ENCODE peak calls at places on chromosomes 3 and 15, in seven cellular contexts. U, V, E, X, Y, T and F are unnamed samples.

GRCh38 chr15:61556037-61556648 is 327.0 kb upstream of the RORA start:
- DNase-seq in U (no peak), E (peak), Y (no peak), V (peak), T (peak), X (no peak), F (peak)

GRCh38 chr3:35335703-35336102 is 303.6 kb upstream of the ARPP21 start:
- DNase-seq in V (peak), U (no peak), T (peak), Y (no peak), X (no peak), E (no peak), F (peak)

GRCh38 chr3:136839556-136839931 is 20.6 kb downstream of the SLC35G2 start:
- DNase-seq in Y (no peak), X (no peak), V (no peak), T (no peak), U (no peak), E (no peak), F (no peak)

GRCh38 chr3:84738101-84738500 is 220.7 kb upstream of the CADM2 start:
- DNase-seq in E (no peak), X (no peak), T (no peak), U (no peak), V (no peak), Y (no peak), F (no peak)

GRCh38 chr15:99598296-99598695 is 32.5 kb downstream of the MEF2A start:
- DNase-seq in U (no peak), T (no peak), Y (no peak), E (no peak), V (no peak), X (no peak), F (no peak)

GRCh38 chr15:91566116-91566515 is 287.4 kb upstream of the SLCO3A1 start:
- DNase-seq in X (no peak), Y (no peak), T (no peak), E (no peak), U (no peak), V (no peak), F (no peak)

GRCh38 chr3:111761309-111761795 is 97.7 kb upstream of the PHLDB2 start:
- DNase-seq in X (no peak), T (peak), V (peak), U (no peak), Y (no peak), E (peak), F (peak)

GRCh38 chr15:88890495-88890894 is 4.8 kb downstream of the HAPLN3 start:
- DNase-seq in X (no peak), T (no peak), V (peak), E (no peak), Y (no peak), U (no peak), F (no peak)

GRCh38 chr3:81788650-81789049 is 27.2 kb upstream of the GBE1 start:
- DNase-seq in T (no peak), X (no peak), Y (no peak), E (no peak), U (no peak), V (no peak), F (no peak)

GRCh38 chr3:102092617-102093466 is 243.5 kb downstream of the NFKBIZ start:
- DNase-seq in U (no peak), X (no peak), Y (no peak), V (peak), E (peak), T (peak), F (peak)

GRCh38 chr15:39788108-39788507 is 5.5 kb upstream of the FSIP1 start:
- DNase-seq in U (no peak), E (no peak), T (no peak), V (peak), X (no peak), Y (no peak), F (peak)

GRCh38 chr3:64730651-64731050 is 42.9 kb upstream of the ADAMTS9 start:
- DNase-seq in V (no peak), T (no peak), Y (no peak), E (no peak), U (no peak), X (no peak), F (no peak)

GRCh38 chr3:14125193-14126016 is 553 bp downstream of the TMEM43 start:
- DNase-seq in X (peak), T (peak), V (peak), Y (peak), E (peak), U (no peak), F (peak)

GRCh38 chr15:86432861-86433260 is 353.2 kb downstream of the AGBL1 start:
- DNase-seq in T (peak), U (no peak), E (no peak), X (no peak), V (no peak), Y (no peak), F (no peak)

GRCh38 chr3:14459384-14459783 is 57.0 kb downstream of the SLC6A6 start:
- DNase-seq in Y (no peak), X (no peak), U (no peak), E (no peak), T (no peak), V (no peak), F (no peak)

GRCh38 chr3:10169000-10169496 is 4.3 kb downstream of the IRAK2 start:
- DNase-seq in Y (no peak), T (peak), V (no peak), U (no peak), E (no peak), X (no peak), F (no peak)

GRCh38 chr3:36823806-36824205 is 59.5 kb upstream of the DCLK3 start:
- DNase-seq in Y (no peak), X (peak), U (no peak), E (no peak), T (no peak), V (no peak), F (no peak)

GRCh38 chr15:58608711-58609110 is 140.8 kb downstream of the ADAM10 start:
- DNase-seq in X (no peak), U (no peak), E (no peak), Y (no peak), V (no peak), T (no peak), F (no peak)

GRCh38 chr3:130345487-130346079 is at the start of gene COL6A5:
- DNase-seq in X (no peak), V (peak), U (no peak), T (no peak), Y (no peak), E (no peak), F (peak)

GRCh38 chr3:65402597-65402996 is 636.1 kb downstream of the MAGI1 start:
- DNase-seq in Y (peak), X (no peak), U (no peak), V (peak), T (peak), E (peak), F (peak)

GRCh38 chr3:8501388-8502131 is at the start of gene LMCD1:
- DNase-seq in Y (peak), X (peak), E (peak), U (peak), T (peak), V (peak), F (peak)

GRCh38 chr3:179321585-179322322 is 1.1 kb upstream of the ZNF639 start:
- DNase-seq in U (peak), T (peak), Y (no peak), V (peak), E (peak), X (peak), F (peak)

GRCh38 chr3:106198828-106199194 is 330.0 kb upstream of the CBLB start:
- DNase-seq in E (no peak), Y (peak), V (no peak), T (no peak), U (no peak), X (no peak), F (no peak)

GRCh38 chr3:101995371-101996046 is 146.2 kb downstream of the NFKBIZ start:
- DNase-seq in E (peak), V (peak), X (no peak), Y (no peak), T (no peak), U (no peak), F (peak)

GRCh38 chr15:38692789-38693062 is 128.1 kb upstream of the RASGRP1 start:
- DNase-seq in T (no peak), U (no peak), X (no peak), E (no peak), V (no peak), Y (no peak), F (no peak)

GRCh38 chr15:61750271-61751084 is 309.8 kb downstream of the VPS13C start:
- DNase-seq in T (no peak), V (no peak), Y (no peak), U (no peak), X (no peak), E (no peak), F (no peak)

GRCh38 chr3:170745211-170745718 is 124.7 kb downstream of the RPL22L1 start:
- DNase-seq in T (peak), E (no peak), V (peak), X (no peak), Y (no peak), U (no peak), F (peak)

GRCh38 chr15:44426975-44427755 is at the start of gene CTDSPL2:
- DNase-seq in Y (peak), U (peak), X (peak), V (peak), T (peak), E (peak), F (peak)
- TF ChIP-seq CTCF in Y (peak), U (peak), X (peak), V (peak), T (no peak), E (peak), F (no peak)

DNA sequence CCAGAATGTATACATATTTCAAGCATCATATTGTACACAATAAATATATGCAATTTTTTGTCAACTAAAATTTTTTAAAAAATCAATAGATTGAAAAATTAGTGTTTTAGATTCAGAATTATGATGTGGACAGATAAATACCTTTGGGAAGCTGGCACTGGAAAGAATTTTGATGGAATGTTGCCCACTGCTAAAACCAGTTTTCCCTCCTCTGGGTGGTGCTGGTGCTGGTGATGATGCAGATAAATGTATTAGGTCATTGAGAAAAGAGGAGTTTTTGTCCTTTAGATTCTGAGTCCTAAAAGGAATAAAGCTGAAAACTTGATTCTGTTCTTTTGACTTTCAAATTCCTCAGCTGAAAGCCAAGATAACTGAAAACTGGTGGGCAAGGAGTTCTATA is 56.0 kb upstream of the SUCLG2 start:
- DNase-seq in E (no peak), T (no peak), U (no peak), V (no peak), Y (no peak), X (no peak), F (no peak)
- H3K4me3 ChIP-seq in E (no peak), T (no peak), U (no peak), V (no peak), Y (no peak), X (no peak), F (no peak)

GRCh38 chr3:124057453-124057852 is 65.5 kb upstream of the ROPN1 start:
- DNase-seq in E (no peak), Y (no peak), X (no peak), U (no peak), T (no peak), V (no peak), F (no peak)
- TF ChIP-seq CTCF in E (no peak), Y (no peak), X (no peak), U (no peak), T (no peak), V (no peak), F (no peak)

GRCh38 chr3:32817561-32818430 is at the start of gene TRIM71:
- DNase-seq in T (peak), Y (no peak), E (no peak), U (no peak), V (peak), X (no peak), F (no peak)
- H3K4me3 ChIP-seq in T (no peak), Y (peak), E (peak), U (peak), V (peak), X (no peak), F (peak)

GRCh38 chr15:77418341-77419049 is 1.4 kb downstream of the PEAK1 start:
- DNase-seq in E (peak), U (no peak), V (peak), X (no peak), Y (no peak), T (no peak), F (peak)

GRCh38 chr15:77419836-77420609 is at the start of gene PEAK1:
- DNase-seq in T (peak), U (peak), E (peak), V (peak), Y (peak), X (peak), F (peak)

GRCh38 chr15:77417642-77418041 is 2.3 kb downstream of the PEAK1 start:
- DNase-seq in U (no peak), V (no peak), Y (no peak), X (no peak), E (no peak), T (no peak), F (peak)

GRCh38 chr15:77420610-77421369 is at the start of gene HMG20A:
- DNase-seq in E (peak), T (peak), X (peak), V (peak), U (peak), Y (peak), F (peak)

GRCh38 chr15:77419050-77419835 is 661 bp downstream of the PEAK1 start:
- DNase-seq in Y (no peak), T (peak), V (peak), U (peak), X (peak), E (peak), F (peak)
- TF ChIP-seq CTCF in Y (peak), T (no peak), V (peak), U (no peak), X (peak), E (peak), F (no peak)

GRCh38 chr3:16179771-16180736 is 5.6 kb downstream of the GALNT15 start:
- DNase-seq in V (peak), Y (peak), T (no peak), X (no peak), U (no peak), E (peak), F (peak)
- H3K4me3 ChIP-seq in V (no peak), Y (no peak), T (no peak), X (no peak), U (no peak), E (no peak), F (no peak)

GRCh38 chr15:100999369-100999768 is 80.2 kb downstream of the LRRK1 start:
- DNase-seq in X (no peak), Y (no peak), V (peak), U (no peak), E (no peak), T (no peak), F (no peak)
- TF ChIP-seq CTCF in X (no peak), Y (no peak), V (no peak), U (no peak), E (no peak), T (no peak), F (no peak)

DNA sequence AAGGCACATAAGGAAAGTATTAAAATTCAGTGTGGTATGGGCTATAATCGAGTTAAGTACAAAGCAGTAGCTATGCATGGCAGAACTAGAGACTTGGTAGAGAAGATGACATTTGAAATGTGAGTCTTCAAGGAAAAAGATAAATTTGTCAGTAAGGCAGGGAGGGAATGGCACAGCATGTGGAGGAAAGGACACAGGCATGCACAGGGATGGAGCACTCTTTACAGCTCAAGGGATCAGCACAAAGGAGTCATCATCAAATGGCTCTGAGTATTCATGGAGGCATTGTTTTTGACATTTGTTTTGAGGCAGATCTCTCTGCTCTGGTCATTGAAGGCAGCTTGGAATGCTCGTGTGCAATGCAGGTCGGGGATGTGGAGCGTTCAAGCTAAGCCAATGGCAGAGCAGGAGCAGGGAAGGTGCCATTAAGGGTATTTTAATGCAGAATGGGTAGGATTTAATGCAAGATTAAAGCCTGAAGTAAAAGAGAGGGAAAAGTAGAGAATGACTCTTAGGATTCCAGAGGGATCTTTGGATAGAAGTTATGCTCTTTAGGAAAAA is 212.9 kb downstream of the MYRIP start:
- DNase-seq in E (no peak), U (no peak), Y (no peak), V (no peak), T (no peak), X (no peak), F (no peak)
- H3K4me3 ChIP-seq in E (no peak), U (no peak), Y (no peak), V (no peak), T (no peak), X (no peak), F (no peak)